ENCODE peak calls at places on chromosomes 4 and X, in four cellular contexts. Z is GM03348, M is foreskin keratinocyte, X is NCI-H1930. I is an unnamed sample.

GRCh38 chr4:25723409-25723808 is 67.8 kb downstream of the SLC34A2 start:
- DNase-seq in M (no peak), X (no peak), Z (no peak), I (no peak)

GRCh38 chrX:132022863-132023116 is 312 bp upstream of the STK26 start:
- DNase-seq in X (no peak), Z (no peak), M (no peak), I (no peak)

GRCh38 chr4:41176357-41176756 is 38.0 kb downstream of the APBB2 start:
- DNase-seq in X (no peak), Z (peak; percentile 31), M (no peak), I (no peak)

GRCh38 chr4:6574747-6575502 is at the start of gene MAN2B2:
- DNase-seq in X (peak; percentile 78), M (peak; percentile 54), Z (peak; percentile 100), I (peak; percentile 98)

GRCh38 chr4:2273221-2273620 is 11.3 kb upstream of the MXD4 start:
- DNase-seq in M (no peak), X (no peak), Z (no peak), I (no peak)

GRCh38 chr4:184101711-184102110 is 116.0 kb downstream of the ENPP6 start:
- DNase-seq in Z (no peak), X (no peak), M (no peak), I (no peak)

GRCh38 chr4:152456609-152457008 is 79.3 kb downstream of the FBXW7 start:
- DNase-seq in X (no peak), Z (no peak), M (peak; percentile 38), I (no peak)

GRCh38 chr4:155079866-155080265 is 128.6 kb upstream of the NPY2R start:
- DNase-seq in M (peak; percentile 4), X (no peak), Z (peak; percentile 16), I (no peak)

GRCh38 chr4:83629945-83630684 is 94.2 kb downstream of the GPAT3 start:
- DNase-seq in Z (peak; percentile 44), M (peak; percentile 82), X (no peak), I (no peak)

GRCh38 chrX:54496517-54496852 is 451 bp upstream of the FGD1 start:
- DNase-seq in M (no peak), X (no peak), Z (no peak), I (no peak)

I was measured in GM20000.